ENCODE peak calls at places on chromosomes 3 and 15, in nine cellular contexts. J, O, T, G, S, Y, W, U and R are unnamed samples.

GRCh38 chr3:185688808-185689207 is 102.7 kb downstream of the SENP2 start:
- DNase-seq in J (no peak), O (peak; percentile 5), T (no peak), G (no peak), S (no peak), Y (peak; percentile 99), W (peak; percentile 33), U (peak; percentile 90), R (peak; percentile 87)

GRCh38 chr15:64274541-64274940 is 81.4 kb downstream of the CSNK1G1 start:
- DNase-seq in J (no peak), O (no peak), T (no peak), G (no peak), S (no peak), Y (no peak), W (no peak), U (no peak), R (no peak)

GRCh38 chr15:100766225-100767001 is 113.2 kb upstream of the ALDH1A3 start:
- DNase-seq in J (no peak), O (no peak), T (no peak), G (no peak), S (no peak), Y (no peak), W (no peak), U (no peak), R (no peak)

GRCh38 chr3:165643433-165643824 is 193.8 kb downstream of the BCHE start:
- DNase-seq in J (no peak), O (no peak), T (no peak), G (no peak), S (no peak), Y (peak; percentile 54), W (peak; percentile 27), U (peak; percentile 6), R (peak; percentile 11)

GRCh38 chr3:58074126-58074715 is 66.0 kb downstream of the FLNB start:
- DNase-seq in J (no peak), O (no peak), T (no peak), G (no peak), S (no peak), Y (no peak), W (no peak), U (no peak), R (no peak)

GRCh38 chr15:63490345-63491034 is 13.9 kb upstream of the USP3 start:
- DNase-seq in J (peak; percentile 28), O (no peak), T (no peak), G (peak; percentile 89), S (no peak), Y (no peak), W (no peak), U (no peak), R (no peak)

GRCh38 chr3:94336076-94336741 is 273.3 kb downstream of the NSUN3 start:
- DNase-seq in J (no peak), O (no peak), T (no peak), G (no peak), S (peak; percentile 3), Y (peak; percentile 84), W (peak; percentile 9), U (peak; percentile 26), R (peak; percentile 31)

GRCh38 chr15:97504031-97504430 is 456.5 kb upstream of the ARRDC4 start:
- DNase-seq in J (no peak), O (no peak), T (no peak), G (no peak), S (no peak), Y (peak; percentile 90), W (peak; percentile 81), U (no peak), R (peak; percentile 34)